ENCODE peak calls at places on chromosomes 6 and 20, in nine cellular contexts. W is NCI-H146; Y is LoVo; A is activated CD8-positive, alpha-beta memory T cell treated with anti-CD3 and anti-CD28 coated beads for 48 hours; Z is body of pancreas; G is mucosa of gallbladder; N is NCI-H510A treated with DMSO at 0.1 percent for 48 hours; D is KBM-7; I is sigmoid colon. X is an unnamed sample.

GRCh38 chr6:161101517-161101916 is 109.9 kb downstream of the MAP3K4 start:
- DNase-seq in W (peak), Y (no peak), A (no peak), Z (no peak), G (no peak), N (no peak), D (peak), I (no peak), X (peak)

GRCh38 chr20:63624486-63624885 is 2.4 kb downstream of the GMEB2 start:
- DNase-seq in W (no peak), Y (no peak), A (no peak), Z (no peak), G (no peak), N (no peak), D (peak), I (no peak), X (no peak)

GRCh38 chr6:82057846-82058554 is 189.5 kb downstream of the IBTK start:
- DNase-seq in W (peak), Y (no peak), A (no peak), Z (no peak), G (no peak), N (no peak), D (no peak), I (no peak), X (no peak)

GRCh38 chr6:109465772-109466171 is 10.2 kb upstream of the MICAL1 start:
- DNase-seq in W (peak), Y (no peak), A (no peak), Z (peak), G (peak), N (peak), D (no peak), I (no peak), X (no peak)

GRCh38 chr20:16904751-16905150 is 156.6 kb downstream of the OTOR start:
- DNase-seq in W (peak), Y (no peak), A (no peak), Z (no peak), G (no peak), N (no peak), D (no peak), I (no peak), X (no peak)

GRCh38 chr20:46304852-46305251 is 3.4 kb downstream of the CDH22 start:
- DNase-seq in W (no peak), Y (no peak), A (no peak), Z (no peak), G (no peak), N (no peak), D (no peak), I (no peak), X (no peak)

GRCh38 chr6:1393641-1394283 is 4.4 kb downstream of the FOXF2 start:
- DNase-seq in W (no peak), Y (no peak), A (no peak), Z (no peak), G (no peak), N (no peak), D (no peak), I (no peak), X (no peak)

GRCh38 chr20:49151437-49151836 is 36.7 kb downstream of the STAU1 start:
- DNase-seq in W (no peak), Y (no peak), A (no peak), Z (no peak), G (no peak), N (no peak), D (no peak), I (no peak), X (no peak)

GRCh38 chr6:4637691-4638433 is 138.3 kb upstream of the CDYL start:
- DNase-seq in W (no peak), Y (no peak), A (peak), Z (no peak), G (no peak), N (no peak), D (no peak), I (no peak), X (no peak)

GRCh38 chr6:79895382-79896100 is 51.8 kb downstream of the ELOVL4 start:
- DNase-seq in W (no peak), Y (no peak), A (no peak), Z (no peak), G (no peak), N (no peak), D (no peak), I (no peak), X (no peak)

GRCh38 chr20:14332796-14333345 is 4.5 kb downstream of the FLRT3 start:
- DNase-seq in W (no peak), Y (no peak), A (no peak), Z (no peak), G (no peak), N (no peak), D (no peak), I (no peak), X (no peak)

GRCh38 chr6:160971151-160971550 is 20.4 kb upstream of the MAP3K4 start:
- DNase-seq in W (no peak), Y (no peak), A (no peak), Z (no peak), G (no peak), N (no peak), D (no peak), I (no peak), X (no peak)

GRCh38 chr6:27205375-27206278 is 41.9 kb upstream of the PRSS16 start:
- DNase-seq in W (peak), Y (no peak), A (peak), Z (no peak), G (no peak), N (no peak), D (no peak), I (no peak), X (peak)

GRCh38 chr20:34334654-34335407 is 28.2 kb upstream of the ITCH start:
- DNase-seq in W (no peak), Y (no peak), A (no peak), Z (no peak), G (peak), N (no peak), D (no peak), I (peak), X (no peak)

GRCh38 chr6:15299430-15300131 is 53.7 kb downstream of the JARID2 start:
- DNase-seq in W (no peak), Y (no peak), A (peak), Z (no peak), G (peak), N (no peak), D (peak), I (peak), X (no peak)

GRCh38 chr6:97189767-97190166 is 93.2 kb downstream of the MMS22L start:
- DNase-seq in W (no peak), Y (no peak), A (no peak), Z (no peak), G (no peak), N (no peak), D (no peak), I (no peak), X (no peak)

X was measured in WTC11.